ENCODE peak calls at places on chromosome 16, in six cellular contexts. One of them, this sample, is unnamed. For H3K27me3, the result is how much of the 10 kb centered on the place peaks cover.

GRCh38 chr16:81324808-81325207 is 10.0 kb downstream of the GAN start:
- DNase-seq in left lung: no peak
- DNase-seq in hepatocyte: no peak
- DNase-seq in lung: no peak
- DNase-seq in psoas muscle: no peak
- DNase-seq in breast epithelium: no peak
- DNase-seq in this sample: no peak

GRCh38 chr16:84687715-84688114 is 12.1 kb upstream of the USP10 start:
- DNase-seq in breast epithelium: no peak
- DNase-seq in lung: no peak
- DNase-seq in psoas muscle: no peak
- DNase-seq in hepatocyte: no peak
- DNase-seq in left lung: no peak
- DNase-seq in this sample: no peak

GRCh38 chr16:3577302-3577752 is at the start of gene NLRC3:
- DNase-seq in breast epithelium: no peak
- DNase-seq in hepatocyte: no peak
- DNase-seq in psoas muscle: peak
- DNase-seq in lung: no peak
- DNase-seq in left lung: no peak
- DNase-seq in this sample: no peak

GRCh38 chr16:89618114-89618999 is 4.9 kb downstream of the DPEP1 start:
- DNase-seq in hepatocyte: no peak
- DNase-seq in left lung: no peak
- DNase-seq in breast epithelium: no peak
- DNase-seq in lung: no peak
- DNase-seq in psoas muscle: no peak
- DNase-seq in this sample: no peak

GRCh38 chr16:27677300-27677699 is 127.4 kb downstream of the KATNIP start:
- DNase-seq in psoas muscle: no peak
- DNase-seq in hepatocyte: no peak
- DNase-seq in lung: no peak
- DNase-seq in left lung: no peak
- DNase-seq in breast epithelium: no peak
- DNase-seq in this sample: no peak

GRCh38 chr16:2856686-2857450 is 1.1 kb downstream of the PRSS22 start:
- DNase-seq in breast epithelium: no peak
- DNase-seq in left lung: no peak
- DNase-seq in hepatocyte: no peak
- DNase-seq in psoas muscle: peak
- DNase-seq in lung: no peak
- DNase-seq in this sample: no peak

GRCh38 chr16:84633622-84634021 is 14.7 kb upstream of the KLHL36 start:
- DNase-seq in hepatocyte: no peak
- DNase-seq in lung: no peak
- DNase-seq in breast epithelium: no peak
- DNase-seq in psoas muscle: peak
- DNase-seq in left lung: no peak
- DNase-seq in this sample: peak

GRCh38 chr16:53925011-53925410 is 221.1 kb downstream of the FTO start:
- DNase-seq in breast epithelium: no peak
- DNase-seq in left lung: no peak
- DNase-seq in psoas muscle: no peak
- DNase-seq in lung: no peak
- DNase-seq in hepatocyte: peak
- DNase-seq in this sample: no peak

GRCh38 chr16:15822957-15823356 is 33.9 kb downstream of the MYH11 start:
- DNase-seq in hepatocyte: no peak
- DNase-seq in psoas muscle: no peak
- DNase-seq in left lung: no peak
- DNase-seq in lung: no peak
- DNase-seq in breast epithelium: peak
- DNase-seq in this sample: peak

GRCh38 chr16:67661864-67662652 is 1.3 kb downstream of the PARD6A start:
- DNase-seq in psoas muscle: no peak
- DNase-seq in breast epithelium: no peak
- DNase-seq in hepatocyte: no peak
- DNase-seq in lung: no peak
- DNase-seq in left lung: no peak
- DNase-seq in this sample: no peak

GRCh38 chr16:27838536-27839175 is 224.9 kb downstream of the GSG1L start:
- DNase-seq in psoas muscle: no peak
- DNase-seq in breast epithelium: peak
- DNase-seq in lung: no peak
- DNase-seq in hepatocyte: no peak
- DNase-seq in left lung: no peak
- DNase-seq in this sample: no peak

GRCh38 chr16:2486645-2487516 is 12.0 kb downstream of the TBC1D24 start:
- DNase-seq in psoas muscle: peak
- DNase-seq in breast epithelium: peak
- DNase-seq in hepatocyte: no peak
- DNase-seq in left lung: peak
- DNase-seq in lung: peak
- DNase-seq in this sample: no peak

GRCh38 chr16:5323284-5323683 is 225.7 kb upstream of the EEF2KMT start:
- DNase-seq in psoas muscle: no peak
- DNase-seq in breast epithelium: no peak
- DNase-seq in lung: no peak
- DNase-seq in hepatocyte: no peak
- DNase-seq in left lung: no peak
- DNase-seq in this sample: no peak

GRCh38 chr16:83933885-83934683 is 19.0 kb upstream of the OSGIN1 start:
- DNase-seq in lung: no peak
- DNase-seq in psoas muscle: no peak
- DNase-seq in left lung: no peak
- DNase-seq in breast epithelium: no peak
- DNase-seq in hepatocyte: no peak
- DNase-seq in this sample: no peak

GRCh38 chr16:74304164-74304834 is 7.7 kb downstream of the PSMD7 start:
- DNase-seq in breast epithelium: no peak
- DNase-seq in psoas muscle: no peak
- DNase-seq in lung: no peak
- DNase-seq in left lung: no peak
- DNase-seq in hepatocyte: no peak
- DNase-seq in this sample: no peak

DNA sequence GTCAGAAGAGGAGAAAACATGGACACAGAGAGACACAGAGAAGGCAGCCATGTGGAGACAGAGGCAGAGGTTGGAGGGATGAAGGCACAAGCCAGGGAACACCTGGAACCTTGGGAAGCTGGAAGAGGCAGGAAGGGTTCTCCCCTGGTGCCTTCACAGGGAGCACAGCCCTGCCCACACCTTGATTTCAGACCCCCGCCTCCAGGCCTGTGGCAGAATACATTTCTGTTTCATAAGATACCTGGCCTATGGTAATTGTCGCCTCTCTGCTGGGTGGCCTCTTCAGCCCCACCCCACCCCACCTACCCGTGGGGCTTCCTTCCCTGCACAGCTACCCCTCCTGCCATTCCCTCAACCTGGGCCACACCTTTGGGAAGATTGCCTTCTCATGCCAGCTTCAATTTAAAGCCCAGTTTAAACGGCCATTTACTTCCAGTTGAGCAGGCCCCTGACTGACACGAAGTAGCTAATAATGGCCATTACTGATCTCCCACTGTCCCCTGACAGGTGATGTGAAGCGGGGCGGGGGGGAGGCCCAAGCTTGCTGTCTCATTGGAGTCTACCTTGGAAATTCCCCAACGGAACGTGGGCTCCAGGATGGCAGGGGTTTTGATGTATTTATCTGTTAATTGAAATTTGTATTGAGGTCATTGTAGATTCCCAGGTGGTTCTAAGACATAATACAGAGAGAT is 291.7 kb upstream of the FOXF1 start:
- DNase-seq in lung: no peak
- DNase-seq in psoas muscle: no peak
- DNase-seq in breast epithelium: peak
- DNase-seq in left lung: no peak
- DNase-seq in hepatocyte: no peak
- DNase-seq in this sample: peak
- H3K27me3 ChIP-seq in lung: under half
- H3K27me3 ChIP-seq in psoas muscle: under half
- H3K27me3 ChIP-seq in breast epithelium: half or more
- H3K27me3 ChIP-seq in left lung: under half
- H3K27me3 ChIP-seq in hepatocyte: under half
- H3K27me3 ChIP-seq in this sample: under half

GRCh38 chr16:22948603-22949368 is 134.8 kb downstream of the HS3ST2 start:
- DNase-seq in breast epithelium: peak
- DNase-seq in left lung: peak
- DNase-seq in psoas muscle: peak
- DNase-seq in lung: peak
- DNase-seq in hepatocyte: peak
- DNase-seq in this sample: peak
- H3K27me3 ChIP-seq in breast epithelium: under half
- H3K27me3 ChIP-seq in left lung: under half
- H3K27me3 ChIP-seq in psoas muscle: under half
- H3K27me3 ChIP-seq in lung: under half
- H3K27me3 ChIP-seq in hepatocyte: under half
- H3K27me3 ChIP-seq in this sample: under half

DNA sequence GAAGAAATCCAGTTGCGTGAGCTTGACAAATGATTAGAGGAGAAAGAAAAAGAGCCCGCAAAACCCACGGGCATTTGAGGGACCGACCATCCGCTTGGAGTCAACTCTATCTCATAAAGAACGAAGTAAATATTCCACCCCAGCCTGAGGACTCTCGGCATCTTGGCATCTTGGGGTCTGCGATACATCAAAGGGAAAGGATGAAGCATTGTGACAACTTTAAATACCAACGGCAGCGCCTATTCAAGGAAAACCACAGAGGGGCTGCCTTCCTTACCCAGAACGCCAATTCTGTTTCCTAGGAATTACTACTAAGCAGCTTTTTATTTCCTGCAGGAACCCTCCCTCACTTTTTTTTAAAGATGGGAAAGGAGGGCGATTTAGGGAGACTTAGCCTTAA is 152.2 kb downstream of the FOXL1 start:
- DNase-seq in hepatocyte: no peak
- DNase-seq in left lung: no peak
- DNase-seq in lung: no peak
- DNase-seq in breast epithelium: no peak
- DNase-seq in psoas muscle: peak
- DNase-seq in this sample: no peak
- H3K27me3 ChIP-seq in hepatocyte: half or more
- H3K27me3 ChIP-seq in left lung: under half
- H3K27me3 ChIP-seq in lung: under half
- H3K27me3 ChIP-seq in breast epithelium: under half
- H3K27me3 ChIP-seq in psoas muscle: under half
- H3K27me3 ChIP-seq in this sample: under half

GRCh38 chr16:30030011-30030685 is 923 bp downstream of the TLCD3B start:
- DNase-seq in lung: no peak
- DNase-seq in hepatocyte: no peak
- DNase-seq in breast epithelium: no peak
- DNase-seq in psoas muscle: no peak
- DNase-seq in left lung: no peak
- DNase-seq in this sample: no peak

GRCh38 chr16:30033270-30033669 is 2.2 kb upstream of the TLCD3B start:
- DNase-seq in psoas muscle: no peak
- DNase-seq in lung: no peak
- DNase-seq in breast epithelium: no peak
- DNase-seq in hepatocyte: no peak
- DNase-seq in left lung: no peak
- DNase-seq in this sample: no peak

GRCh38 chr16:30030841-30031413 is at the start of gene TLCD3B:
- DNase-seq in breast epithelium: no peak
- DNase-seq in lung: no peak
- DNase-seq in hepatocyte: no peak
- DNase-seq in psoas muscle: no peak
- DNase-seq in left lung: no peak
- DNase-seq in this sample: no peak

GRCh38 chr16:30032083-30032819 is 1.2 kb upstream of the TLCD3B start:
- DNase-seq in left lung: no peak
- DNase-seq in lung: no peak
- DNase-seq in hepatocyte: peak
- DNase-seq in breast epithelium: no peak
- DNase-seq in psoas muscle: no peak
- DNase-seq in this sample: no peak

GRCh38 chr16:30031477-30031918 is 427 bp upstream of the TLCD3B start:
- DNase-seq in hepatocyte: no peak
- DNase-seq in left lung: no peak
- DNase-seq in psoas muscle: no peak
- DNase-seq in lung: no peak
- DNase-seq in breast epithelium: no peak
- DNase-seq in this sample: no peak
- H3K27me3 ChIP-seq in hepatocyte: half or more
- H3K27me3 ChIP-seq in left lung: under half
- H3K27me3 ChIP-seq in psoas muscle: half or more
- H3K27me3 ChIP-seq in lung: under half
- H3K27me3 ChIP-seq in breast epithelium: half or more
- H3K27me3 ChIP-seq in this sample: under half

DNA sequence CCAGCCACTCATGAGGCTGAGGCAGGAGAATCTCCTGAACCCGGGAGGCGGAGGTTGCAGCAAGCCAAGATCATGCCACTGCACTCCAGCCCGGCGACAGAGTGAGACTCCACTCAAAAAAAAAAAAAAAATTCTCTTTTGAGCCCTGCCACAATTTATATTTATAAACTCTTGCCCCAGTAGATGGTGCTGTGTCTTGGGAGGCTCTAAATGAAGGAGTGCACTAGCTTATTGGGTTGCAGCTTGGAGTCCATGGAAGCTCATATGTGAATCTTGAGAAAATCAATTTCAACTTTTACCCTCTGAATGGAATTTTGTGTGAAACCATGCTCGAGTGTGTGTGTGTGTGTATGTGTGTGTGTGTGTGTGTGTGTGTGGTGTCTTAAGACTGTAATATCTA is 420.1 kb downstream of the HS3ST4 start:
- DNase-seq in hepatocyte: no peak
- DNase-seq in left lung: no peak
- DNase-seq in lung: no peak
- DNase-seq in psoas muscle: no peak
- DNase-seq in breast epithelium: no peak
- DNase-seq in this sample: no peak
- H3K27me3 ChIP-seq in hepatocyte: under half
- H3K27me3 ChIP-seq in left lung: under half
- H3K27me3 ChIP-seq in lung: under half
- H3K27me3 ChIP-seq in psoas muscle: under half
- H3K27me3 ChIP-seq in breast epithelium: under half
- H3K27me3 ChIP-seq in this sample: under half

GRCh38 chr16:75323928-75324327 is 72.5 kb upstream of the BCAR1 start:
- DNase-seq in lung: no peak
- DNase-seq in left lung: no peak
- DNase-seq in psoas muscle: no peak
- DNase-seq in hepatocyte: no peak
- DNase-seq in breast epithelium: no peak
- DNase-seq in this sample: no peak
- H3K27me3 ChIP-seq in lung: under half
- H3K27me3 ChIP-seq in left lung: under half
- H3K27me3 ChIP-seq in psoas muscle: under half
- H3K27me3 ChIP-seq in hepatocyte: under half
- H3K27me3 ChIP-seq in breast epithelium: under half
- H3K27me3 ChIP-seq in this sample: under half

DNA sequence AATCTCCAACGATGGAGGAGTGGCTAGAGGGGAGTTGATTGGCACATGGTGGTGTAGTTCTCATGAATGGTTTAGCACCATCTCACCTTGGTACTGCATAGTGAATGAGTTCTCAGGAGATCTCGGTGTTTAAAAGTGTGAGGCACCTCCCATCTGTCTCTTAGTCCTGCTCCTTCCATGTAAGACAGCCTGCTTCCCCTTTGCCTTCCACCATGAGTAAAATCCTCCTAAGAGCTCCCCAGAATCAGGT is 428.8 kb upstream of the MAF start:
- DNase-seq in breast epithelium: no peak
- DNase-seq in psoas muscle: no peak
- DNase-seq in hepatocyte: no peak
- DNase-seq in left lung: no peak
- DNase-seq in lung: no peak
- DNase-seq in this sample: no peak
- H3K27me3 ChIP-seq in breast epithelium: under half
- H3K27me3 ChIP-seq in psoas muscle: under half
- H3K27me3 ChIP-seq in hepatocyte: under half
- H3K27me3 ChIP-seq in left lung: under half
- H3K27me3 ChIP-seq in lung: under half
- H3K27me3 ChIP-seq in this sample: under half

This sample was measured in ascending aorta.